ENCODE peak calls at places on chromosomes 4 and X, in seven cellular contexts. Q is astrocyte, R is PC-3, I is OCI-LY7, F is IMR-90, K is GM23338, M is H9. T is an unnamed sample.

GRCh38 chrX:124829930-124830329 is 483.6 kb downstream of the SH2D1A start:
- DNase-seq in K (no peak), Q (no peak), I (peak), F (no peak), R (no peak), M (no peak), T (no peak)

GRCh38 chr4:40478215-40478614 is 143.1 kb downstream of the CHRNA9 start:
- DNase-seq in I (no peak), K (no peak), Q (no peak), F (no peak), M (no peak), R (no peak), T (no peak)

GRCh38 chr4:125387770-125388169 is 73.0 kb downstream of the FAT4 start:
- DNase-seq in Q (peak), R (no peak), I (no peak), F (no peak), M (no peak), K (no peak), T (no peak)

GRCh38 chr4:109745830-109746229 is 16.0 kb upstream of the PLA2G12A start:
- DNase-seq in F (no peak), Q (no peak), M (no peak), I (no peak), R (no peak), K (no peak), T (no peak)

GRCh38 chr4:114401483-114401882 is 197.1 kb upstream of the UGT8 start:
- DNase-seq in F (no peak), M (no peak), Q (no peak), R (no peak), K (no peak), I (no peak), T (no peak)

GRCh38 chrX:131262738-131263679 is 26.1 kb downstream of the IGSF1 start:
- DNase-seq in R (peak), I (peak), Q (no peak), M (peak), F (no peak), K (peak), T (peak)

GRCh38 chr4:72451349-72451748 is 117.7 kb downstream of the ADAMTS3 start:
- DNase-seq in M (no peak), Q (no peak), I (no peak), K (no peak), F (no peak), R (no peak), T (no peak)

GRCh38 chr4:6942238-6942800 is 32.7 kb downstream of the TBC1D14 start:
- DNase-seq in F (peak), Q (peak), M (no peak), R (peak), I (peak), K (no peak), T (peak)

GRCh38 chrX:28581522-28581921 is 5.7 kb upstream of the IL1RAPL1 start:
- DNase-seq in Q (no peak), F (no peak), M (no peak), R (peak), K (no peak), I (no peak), T (no peak)

GRCh38 chrX:13216139-13216538 is 103.7 kb downstream of the ATXN3L start:
- DNase-seq in K (no peak), R (no peak), F (peak), M (no peak), I (no peak), Q (peak), T (no peak)

GRCh38 chr4:39029752-39030694 is 2.2 kb downstream of the TMEM156 start:
- DNase-seq in F (no peak), K (no peak), Q (no peak), M (no peak), I (peak), R (peak), T (no peak)

GRCh38 chr4:5084911-5085475 is 33.7 kb downstream of the STK32B start:
- DNase-seq in R (no peak), Q (peak), K (no peak), I (no peak), M (no peak), F (peak), T (no peak)

GRCh38 chr4:148737071-148737470 is 294.9 kb upstream of the NR3C2 start:
- DNase-seq in I (no peak), M (no peak), R (no peak), K (no peak), F (no peak), Q (peak), T (no peak)

GRCh38 chrX:119605398-119605738 is 856 bp downstream of the NKRF start:
- DNase-seq in F (no peak), Q (no peak), R (no peak), K (peak), I (no peak), M (no peak), T (peak)

GRCh38 chr4:107319386-107319785 is 283.3 kb upstream of the DKK2 start:
- DNase-seq in M (no peak), Q (no peak), R (no peak), K (no peak), F (no peak), I (no peak), T (no peak)

GRCh38 chr4:182140547-182140946 is 102.7 kb upstream of the TENM3 start:
- DNase-seq in F (no peak), K (peak), I (no peak), Q (no peak), M (peak), R (no peak), T (no peak)

GRCh38 chrX:64184396-64184795 is 21.1 kb downstream of the AMER1 start:
- DNase-seq in F (no peak), K (no peak), R (no peak), Q (no peak), I (no peak), M (no peak), T (no peak)

GRCh38 chrX:153689654-153690465 is 2.1 kb downstream of the SLC6A8 start:
- DNase-seq in M (peak), I (no peak), F (peak), R (peak), K (no peak), Q (no peak), T (no peak)

GRCh38 chrX:7941390-7942042 is 14.3 kb upstream of the PNPLA4 start:
- DNase-seq in R (peak), F (peak), K (peak), M (peak), I (peak), Q (no peak), T (peak)

GRCh38 chrX:65745427-65745826 is 78.0 kb downstream of the MSN start:
- DNase-seq in K (no peak), R (no peak), I (no peak), M (no peak), Q (no peak), F (no peak), T (no peak)

GRCh38 chr4:24273148-24273547 is 311.2 kb downstream of the DHX15 start:
- DNase-seq in Q (no peak), K (no peak), I (no peak), M (no peak), R (no peak), F (no peak), T (no peak)

GRCh38 chr4:67885727-67886126 is 1.9 kb upstream of the TMPRSS11D start:
- DNase-seq in K (no peak), R (peak), M (no peak), Q (peak), I (no peak), F (peak), T (peak)

GRCh38 chrX:103017542-103017941 is 46.4 kb downstream of the BEX1 start:
- DNase-seq in Q (no peak), R (peak), F (no peak), K (peak), M (no peak), I (no peak), T (no peak)

GRCh38 chr4:1566838-1567518 is 117.1 kb downstream of the FAM53A start:
- DNase-seq in F (no peak), M (peak), I (no peak), K (peak), Q (no peak), R (no peak), T (no peak)

GRCh38 chr4:110622841-110623709 is at the start of gene PITX2:
- DNase-seq in K (peak), F (peak), I (peak), Q (peak), R (no peak), M (peak), T (peak)

GRCh38 chr4:103012085-103012484 is 7.4 kb downstream of the SLC9B1 start:
- DNase-seq in I (no peak), R (peak), M (no peak), K (no peak), Q (peak), F (peak), T (peak)

GRCh38 chr4:94925764-94926347 is 168.1 kb downstream of the BMPR1B start:
- DNase-seq in F (no peak), K (peak), I (no peak), Q (no peak), M (no peak), R (peak), T (no peak)

GRCh38 chr4:19532120-19532848 is 719.4 kb upstream of the SLIT2 start:
- DNase-seq in M (no peak), Q (peak), F (peak), K (no peak), R (no peak), I (no peak), T (no peak)

GRCh38 chrX:37976153-37976552 is 30.2 kb upstream of the SYTL5 start:
- DNase-seq in F (peak), M (no peak), I (no peak), R (no peak), Q (peak), K (no peak), T (no peak)

GRCh38 chr4:91829531-91829930 is 474.2 kb upstream of the GRID2 start:
- DNase-seq in F (no peak), R (peak), K (no peak), Q (peak), M (no peak), I (no peak), T (no peak)

GRCh38 chr4:5378002-5378401 is 326.7 kb downstream of the STK32B start:
- DNase-seq in I (no peak), Q (no peak), M (no peak), R (peak), K (peak), F (peak), T (no peak)

GRCh38 chrX:107894038-107894437 is 68.4 kb downstream of the MID2 start:
- DNase-seq in K (peak), Q (peak), F (peak), R (peak), M (no peak), I (peak), T (peak)

GRCh38 chr4:69490271-69490670 is 5.4 kb downstream of the UGT2B4 start:
- DNase-seq in K (no peak), M (no peak), I (no peak), R (no peak), Q (peak), F (no peak), T (no peak)

GRCh38 chrX:40127052-40127451 is 29.3 kb upstream of the BCOR start:
- DNase-seq in Q (no peak), K (no peak), R (no peak), M (no peak), F (no peak), I (peak), T (no peak)
- H2AFZ ChIP-seq in Q (no peak), K (no peak), R (no peak), M (no peak), F (peak), I (peak), T (no peak)

GRCh38 chr4:172997851-172998250 is 170.8 kb upstream of the GALNT7 start:
- DNase-seq in R (no peak), I (no peak), M (no peak), F (peak), Q (no peak), K (no peak), T (no peak)

GRCh38 chr4:173002840-173003561 is 165.6 kb upstream of the GALNT7 start:
- DNase-seq in K (no peak), R (no peak), Q (no peak), I (no peak), M (no peak), F (no peak), T (no peak)

GRCh38 chr4:172997217-172997609 is 171.4 kb upstream of the GALNT7 start:
- DNase-seq in F (no peak), R (no peak), I (no peak), M (no peak), Q (no peak), K (no peak), T (no peak)

GRCh38 chr4:172998527-172999469 is 169.8 kb upstream of the GALNT7 start:
- DNase-seq in F (peak), R (peak), Q (peak), K (peak), I (no peak), M (no peak), T (no peak)

DNA sequence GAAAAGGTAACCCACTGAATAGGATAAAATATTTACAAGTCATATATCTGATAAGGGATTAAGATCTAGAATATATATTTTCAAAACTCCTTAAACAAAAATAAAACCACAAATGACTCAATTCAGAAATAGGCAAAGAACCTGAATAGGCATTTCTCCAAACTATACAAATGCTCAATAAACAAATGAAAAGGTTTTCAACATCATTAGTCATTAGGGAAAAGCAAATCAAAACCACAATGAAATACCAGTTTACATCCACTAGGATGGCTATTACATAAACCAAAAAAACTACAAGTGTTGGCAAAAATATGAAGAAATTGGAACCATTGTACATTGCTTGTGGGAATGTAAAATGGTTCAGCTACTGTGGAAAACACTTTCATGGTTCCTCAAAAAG is 167.0 kb upstream of the GALNT7 start:
- DNase-seq in R (peak), M (no peak), K (no peak), I (no peak), Q (peak), F (peak), T (no peak)
- TF ChIP-seq CTCF in R (no peak), M (no peak), K (no peak), I (no peak), Q (peak), F (no peak), T (no peak)

GRCh38 chr4:3752022-3752421 is 14.2 kb upstream of the ADRA2C start:
- DNase-seq in I (no peak), F (no peak), K (no peak), R (no peak), M (no peak), Q (no peak), T (no peak)

GRCh38 chr4:3749081-3749480 is 17.1 kb upstream of the ADRA2C start:
- DNase-seq in M (no peak), I (no peak), F (no peak), Q (no peak), R (no peak), K (no peak), T (no peak)

GRCh38 chr4:3747582-3747906 is 18.6 kb upstream of the ADRA2C start:
- DNase-seq in F (no peak), Q (no peak), K (peak), M (peak), R (no peak), I (no peak), T (no peak)

GRCh38 chr4:3746701-3747581 is 19.2 kb upstream of the ADRA2C start:
- DNase-seq in K (no peak), I (no peak), Q (no peak), F (no peak), R (no peak), M (no peak), T (no peak)

GRCh38 chr4:3750334-3750733 is 15.9 kb upstream of the ADRA2C start:
- DNase-seq in R (no peak), K (no peak), Q (no peak), M (no peak), F (no peak), I (no peak), T (no peak)
- H2AFZ ChIP-seq in R (no peak), K (no peak), Q (no peak), M (no peak), F (no peak), I (no peak), T (no peak)

GRCh38 chrX:143940119-143940518 is 56.2 kb downstream of the UBE2NL start:
- DNase-seq in Q (no peak), R (no peak), M (no peak), I (no peak), F (no peak), K (no peak), T (no peak)
- TF ChIP-seq CTCF in Q (no peak), R (no peak), M (no peak), I (no peak), F (no peak), K (no peak), T (no peak)

DNA sequence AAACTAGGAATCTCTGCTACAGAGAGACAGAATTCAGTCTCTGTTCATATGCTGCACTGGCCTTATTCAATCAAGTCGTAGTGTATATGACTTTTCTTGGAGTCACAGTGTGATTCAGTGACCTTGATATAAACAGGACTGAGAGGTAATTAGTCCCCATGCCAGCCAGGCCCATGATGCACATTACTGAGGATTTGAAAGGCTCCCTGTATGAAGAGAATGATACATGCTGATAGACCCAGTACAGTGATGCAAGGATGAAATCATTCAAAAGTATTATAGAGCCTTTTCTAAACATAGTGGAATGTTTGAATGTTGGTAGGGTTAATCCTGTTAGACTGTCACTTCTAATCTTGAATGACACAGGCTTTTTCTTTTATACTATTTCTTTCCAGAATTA is 34.1 kb downstream of the ANXA3 start:
- DNase-seq in I (no peak), K (no peak), F (peak), Q (peak), R (no peak), M (no peak), T (no peak)
- H2AFZ ChIP-seq in I (no peak), K (no peak), F (no peak), Q (no peak), R (no peak), M (no peak), T (no peak)

GRCh38 chr4:133584714-133585113 is 435.6 kb downstream of the PCDH10 start:
- DNase-seq in I (no peak), R (peak), Q (no peak), F (no peak), M (peak), K (peak), T (no peak)
- TF ChIP-seq CTCF in I (no peak), R (no peak), Q (no peak), F (no peak), M (peak), K (peak), T (no peak)

GRCh38 chr4:124105212-124105611 is 607.3 kb downstream of the ANKRD50 start:
- DNase-seq in K (no peak), R (peak), M (no peak), Q (peak), I (no peak), F (peak), T (no peak)
- H2AFZ ChIP-seq in K (no peak), R (no peak), M (no peak), Q (peak), I (no peak), F (no peak), T (no peak)

GRCh38 chr4:73864973-73865372 is 4.2 kb upstream of the CXCL1 start:
- DNase-seq in K (no peak), M (no peak), I (no peak), R (peak), Q (no peak), F (no peak), T (no peak)

GRCh38 chr4:73866236-73866635 is 3.0 kb upstream of the CXCL1 start:
- DNase-seq in F (no peak), I (no peak), M (no peak), K (no peak), R (no peak), Q (no peak), T (no peak)

GRCh38 chr4:73862357-73862756 is 6.8 kb upstream of the CXCL1 start:
- DNase-seq in Q (peak), I (no peak), R (peak), F (peak), M (no peak), K (no peak), T (no peak)

GRCh38 chr4:73865697-73866096 is 3.5 kb upstream of the CXCL1 start:
- DNase-seq in I (no peak), M (no peak), Q (no peak), R (no peak), F (no peak), K (no peak), T (no peak)

GRCh38 chr4:73864365-73864764 is 4.8 kb upstream of the CXCL1 start:
- DNase-seq in R (peak), F (no peak), K (peak), I (peak), Q (no peak), M (peak), T (peak)
- TF ChIP-seq CTCF in R (peak), F (no peak), K (peak), I (peak), Q (peak), M (peak), T (peak)

GRCh38 chrX:33138677-33139249 is 72.6 kb downstream of the DMD start:
- DNase-seq in M (no peak), R (peak), Q (no peak), K (no peak), F (no peak), I (no peak), T (peak)
- H2AFZ ChIP-seq in M (no peak), R (no peak), Q (no peak), K (no peak), F (no peak), I (peak), T (no peak)

DNA sequence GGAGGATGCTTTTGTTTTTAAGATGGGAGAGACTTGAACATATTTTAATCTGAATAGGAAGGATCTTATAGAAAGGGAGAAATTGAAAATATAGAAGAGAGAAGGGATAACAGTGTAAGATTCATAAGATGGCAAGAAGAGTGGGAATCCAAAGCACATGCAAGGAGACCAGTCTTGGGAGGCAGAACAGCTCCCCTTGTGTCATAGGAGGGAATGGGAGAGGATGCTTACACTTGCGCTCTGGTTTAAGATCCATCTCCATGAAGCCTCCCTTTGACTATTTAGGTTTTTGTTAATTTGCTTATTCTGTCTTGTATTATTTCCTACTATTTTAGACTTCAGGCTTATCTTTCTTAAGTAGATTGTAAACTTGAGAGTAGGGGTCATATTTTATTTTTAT is 42.7 kb downstream of the KIF4A start:
- DNase-seq in Q (no peak), F (no peak), R (no peak), I (no peak), M (no peak), K (peak), T (no peak)
- TF ChIP-seq CTCF in Q (peak), F (no peak), R (peak), I (no peak), M (peak), K (peak), T (no peak)